ENCODE peak calls at places on chromosomes 2 and 18, in seven cellular contexts. A, L, Z, N, K, H and X are unnamed samples. For H3K9me3, the result is how much of the 10 kb centered on the place peaks cover.

GRCh38 chr2:50343157-50343821 is 688.6 kb downstream of the NRXN1 start:
- DNase-seq in A (no peak), L (no peak), Z (no peak), N (no peak), K (no peak), H (no peak), X (no peak)

GRCh38 chr2:212484563-212485080 is 54.0 kb downstream of the ERBB4 start:
- DNase-seq in A (no peak), L (no peak), Z (no peak), N (no peak), K (no peak), H (no peak), X (no peak)

GRCh38 chr18:23580677-23581367 is 5.5 kb downstream of the NPC1 start:
- DNase-seq in A (peak), L (peak), Z (no peak), N (no peak), K (peak), H (no peak), X (no peak)

GRCh38 chr2:9205963-9206948 is at the start of gene ASAP2:
- DNase-seq in A (peak), L (peak), Z (peak), N (peak), K (peak), H (peak), X (no peak)

GRCh38 chr2:110933420-110933819 is 187.3 kb upstream of the BCL2L11 start:
- DNase-seq in A (no peak), L (no peak), Z (no peak), N (no peak), K (no peak), H (no peak), X (no peak)

GRCh38 chr2:7011376-7012083 is 94.3 kb downstream of the RNF144A start:
- DNase-seq in A (peak), L (no peak), Z (no peak), N (no peak), K (no peak), H (no peak), X (no peak)

GRCh38 chr2:133787651-133788050 is 219.4 kb upstream of the NCKAP5 start:
- DNase-seq in A (no peak), L (no peak), Z (no peak), N (no peak), K (no peak), H (no peak), X (no peak)

GRCh38 chr2:833180-833579 is 117.5 kb upstream of the SNTG2 start:
- DNase-seq in A (no peak), L (no peak), Z (no peak), N (no peak), K (no peak), H (no peak), X (no peak)

GRCh38 chr18:67864677-67865340 is 348.3 kb upstream of the DSEL start:
- DNase-seq in A (peak), L (no peak), Z (no peak), N (no peak), K (peak), H (no peak), X (no peak)

GRCh38 chr2:8457092-8457481 is 224.8 kb upstream of the ID2 start:
- DNase-seq in A (no peak), L (no peak), Z (peak), N (no peak), K (no peak), H (no peak), X (peak)

GRCh38 chr2:118492335-118492734 is 355.1 kb downstream of the EN1 start:
- DNase-seq in A (peak), L (no peak), Z (no peak), N (no peak), K (peak), H (no peak), X (no peak)

GRCh38 chr2:45974056-45974455 is 322.6 kb downstream of the PRKCE start:
- DNase-seq in A (no peak), L (no peak), Z (no peak), N (no peak), K (no peak), H (no peak), X (no peak)

GRCh38 chr2:220043155-220043992 is 415.9 kb downstream of the SLC4A3 start:
- DNase-seq in A (peak), L (peak), Z (no peak), N (no peak), K (peak), H (no peak), X (no peak)

GRCh38 chr2:41496908-41497307 is 550.9 kb upstream of the PKDCC start:
- DNase-seq in A (no peak), L (no peak), Z (no peak), N (peak), K (no peak), H (no peak), X (no peak)
- H3K9me3 ChIP-seq in A (half or more), L (under half), Z (under half), N (under half), K (under half), H (half or more), X (under half)

GRCh38 chr2:148251993-148252392 is 231.1 kb downstream of the MBD5 start:
- DNase-seq in A (no peak), L (no peak), Z (no peak), N (no peak), K (no peak), H (no peak), X (no peak)
- H3K9me3 ChIP-seq in A (under half), L (under half), Z (under half), N (under half), K (under half), H (under half), X (under half)

DNA sequence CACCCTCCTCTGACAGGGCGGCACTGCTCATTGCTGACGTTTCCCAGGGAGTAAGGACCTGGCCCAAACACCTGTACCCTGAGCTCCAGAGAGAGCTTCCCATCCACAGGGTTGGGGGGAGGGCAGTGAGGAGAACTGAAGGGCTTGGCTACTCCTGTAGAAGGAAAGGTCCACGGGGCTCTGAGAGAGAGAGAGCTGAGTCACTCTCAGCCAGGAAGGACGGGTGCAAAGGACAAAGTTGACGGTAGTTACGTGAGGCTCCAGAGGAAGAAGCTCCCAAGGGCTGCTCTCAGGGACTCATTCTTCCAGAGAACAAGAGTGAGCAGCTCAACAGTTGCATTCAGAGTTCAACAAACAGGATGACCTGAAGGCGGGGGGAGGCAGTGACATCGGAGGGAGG is 852.5 kb downstream of the GALR1 start:
- DNase-seq in A (no peak), L (no peak), Z (no peak), N (no peak), K (no peak), H (no peak), X (no peak)
- H3K9me3 ChIP-seq in A (under half), L (under half), Z (under half), N (under half), K (under half), H (under half), X (under half)

GRCh38 chr18:14905979-14906378 is 158.0 kb downstream of the ANKRD30B start:
- DNase-seq in A (no peak), L (no peak), Z (no peak), N (no peak), K (no peak), H (no peak), X (no peak)

GRCh38 chr18:14900435-14900834 is 152.5 kb downstream of the ANKRD30B start:
- DNase-seq in A (no peak), L (no peak), Z (no peak), N (no peak), K (no peak), H (no peak), X (no peak)

GRCh38 chr18:14907420-14907819 is 159.4 kb downstream of the ANKRD30B start:
- DNase-seq in A (no peak), L (no peak), Z (no peak), N (no peak), K (no peak), H (no peak), X (no peak)

GRCh38 chr18:14908541-14908940 is 160.6 kb downstream of the ANKRD30B start:
- DNase-seq in A (no peak), L (no peak), Z (no peak), N (no peak), K (no peak), H (no peak), X (no peak)

DNA sequence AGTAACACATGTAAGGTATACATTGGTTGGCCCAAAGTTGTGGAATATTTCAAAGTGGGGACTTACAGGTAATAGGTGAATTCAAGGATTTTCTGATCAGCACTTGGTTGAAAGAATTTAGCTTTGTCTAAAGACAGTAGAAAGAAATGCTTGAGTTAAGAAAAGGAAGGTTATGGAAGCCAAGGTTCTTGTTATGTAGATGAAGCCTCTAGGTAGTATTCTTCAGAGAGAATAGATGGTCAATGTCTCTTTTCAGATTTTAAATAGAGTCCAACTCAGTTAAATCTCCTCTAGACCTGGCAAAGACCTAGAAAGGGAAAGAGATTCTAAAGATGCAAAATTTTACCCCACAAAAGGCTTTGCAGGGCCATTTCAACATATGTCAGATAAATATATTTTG is 157.4 kb downstream of the ANKRD30B start:
- DNase-seq in A (no peak), L (no peak), Z (no peak), N (no peak), K (no peak), H (no peak), X (no peak)
- H3K9me3 ChIP-seq in A (under half), L (under half), Z (under half), N (under half), K (under half), H (under half), X (under half)

GRCh38 chr2:94758546-94758945 is 112.7 kb upstream of the TEKT4 start:
- DNase-seq in A (no peak), L (no peak), Z (no peak), N (no peak), K (no peak), H (no peak), X (no peak)

GRCh38 chr2:94763318-94763717 is 107.9 kb upstream of the TEKT4 start:
- DNase-seq in A (no peak), L (no peak), Z (no peak), N (no peak), K (no peak), H (no peak), X (no peak)

GRCh38 chr2:94762600-94762999 is 108.6 kb upstream of the TEKT4 start:
- DNase-seq in A (no peak), L (peak), Z (no peak), N (no peak), K (no peak), H (no peak), X (no peak)

GRCh38 chr2:94753466-94753998 is 117.7 kb upstream of the TEKT4 start:
- DNase-seq in A (no peak), L (no peak), Z (no peak), N (no peak), K (no peak), H (no peak), X (no peak)

GRCh38 chr2:94759211-94759610 is 112.0 kb upstream of the TEKT4 start:
- DNase-seq in A (peak), L (peak), Z (no peak), N (no peak), K (no peak), H (peak), X (no peak)
- H3K9me3 ChIP-seq in A (under half), L (under half), Z (under half), N (under half), K (under half), H (under half), X (under half)

GRCh38 chr2:2845267-2845666 is 514.2 kb upstream of the MYT1L start:
- DNase-seq in A (no peak), L (no peak), Z (peak), N (no peak), K (no peak), H (no peak), X (no peak)
- H3K9me3 ChIP-seq in A (under half), L (under half), Z (under half), N (under half), K (half or more), H (under half), X (under half)

DNA sequence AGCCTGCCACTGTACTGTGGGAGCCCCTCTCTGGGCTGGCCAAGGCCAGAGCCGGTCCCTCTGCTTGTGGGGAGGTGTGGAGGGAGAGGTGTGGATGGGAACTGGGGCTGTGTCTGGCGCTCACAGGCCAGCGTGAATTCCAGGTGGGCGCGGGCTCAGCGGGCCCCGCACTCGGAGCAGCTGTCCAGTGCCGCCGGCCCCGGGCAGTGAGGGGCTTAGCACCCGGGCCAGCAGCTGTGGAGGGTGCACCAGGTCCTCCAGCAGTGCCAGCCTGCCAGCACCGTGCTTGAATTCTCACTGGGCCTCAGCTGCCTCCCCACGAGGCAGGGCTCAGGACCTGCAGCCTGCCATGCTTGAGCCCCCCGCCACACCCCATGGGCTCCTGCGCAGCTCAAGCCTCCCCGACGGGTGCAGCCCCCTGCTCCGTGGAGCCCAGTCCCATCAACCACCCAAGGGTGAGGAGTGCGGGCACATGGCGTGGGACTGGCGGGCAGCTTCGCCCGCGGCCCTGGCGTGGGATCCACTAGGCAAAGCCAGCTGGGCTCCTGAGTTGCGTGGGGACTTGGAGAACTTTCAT is 69.5 kb upstream of the ABCA12 start:
- DNase-seq in A (no peak), L (no peak), Z (no peak), N (no peak), K (no peak), H (no peak), X (no peak)
- H3K9me3 ChIP-seq in A (under half), L (under half), Z (under half), N (under half), K (under half), H (half or more), X (under half)

DNA sequence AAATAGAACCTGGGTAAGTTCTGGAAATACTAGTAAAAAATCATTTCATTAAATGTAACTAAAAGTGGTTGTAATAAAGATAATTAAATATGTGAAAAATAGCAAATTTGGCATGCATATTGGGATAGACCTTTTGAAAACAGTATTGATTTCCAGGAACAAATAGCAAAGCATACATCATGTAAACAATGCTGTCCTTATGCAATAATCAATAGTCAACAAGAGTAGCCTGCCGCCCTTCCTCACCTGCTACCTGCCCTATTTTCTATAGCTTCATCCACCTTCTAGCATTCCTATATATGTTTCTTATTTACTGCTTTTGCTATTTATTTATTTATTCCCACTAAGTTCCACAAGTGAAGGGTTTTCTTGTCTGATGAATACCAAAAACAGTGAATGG is 35.1 kb upstream of the KYNU start:
- DNase-seq in A (no peak), L (no peak), Z (no peak), N (no peak), K (no peak), H (no peak), X (no peak)
- H3K9me3 ChIP-seq in A (under half), L (under half), Z (under half), N (under half), K (under half), H (under half), X (under half)

GRCh38 chr18:49999128-49999527 is 185.8 kb upstream of the ACAA2 start:
- DNase-seq in A (no peak), L (no peak), Z (no peak), N (no peak), K (no peak), H (no peak), X (no peak)

GRCh38 chr18:49993299-49993698 is 180.0 kb upstream of the ACAA2 start:
- DNase-seq in A (no peak), L (no peak), Z (no peak), N (no peak), K (no peak), H (no peak), X (no peak)

GRCh38 chr18:49988733-49989132 is 175.4 kb upstream of the ACAA2 start:
- DNase-seq in A (no peak), L (no peak), Z (no peak), N (no peak), K (no peak), H (no peak), X (no peak)

GRCh38 chr18:49997468-49998045 is 184.2 kb upstream of the ACAA2 start:
- DNase-seq in A (no peak), L (no peak), Z (no peak), N (no peak), K (no peak), H (no peak), X (no peak)

GRCh38 chr18:49994410-49994809 is 181.1 kb upstream of the ACAA2 start:
- DNase-seq in A (no peak), L (no peak), Z (no peak), N (no peak), K (no peak), H (no peak), X (no peak)
- H3K9me3 ChIP-seq in A (under half), L (under half), Z (under half), N (under half), K (under half), H (under half), X (under half)

GRCh38 chr2:35548171-35548570 is 807.4 kb upstream of the CRIM1 start:
- DNase-seq in A (peak), L (no peak), Z (no peak), N (no peak), K (peak), H (no peak), X (no peak)
- H3K9me3 ChIP-seq in A (under half), L (under half), Z (under half), N (under half), K (under half), H (under half), X (under half)